ENCODE peak calls at places on chromosomes 7 and 10, in four cellular contexts. J is lung, D is thyroid gland, X is fibroblast of lung. A is an unnamed sample.

GRCh38 chr10:69948261-69948660 is 104.4 kb upstream of the MACROH2A2 start:
- DNase-seq in J (no peak), D (peak), X (no peak), A (no peak)

GRCh38 chr7:68133045-68133444 is 1136.4 kb downstream of the TYW1 start:
- DNase-seq in J (no peak), D (no peak), X (no peak), A (no peak)

GRCh38 chr10:124999433-125000365 is 57.8 kb downstream of the ZRANB1 start:
- DNase-seq in J (no peak), D (no peak), X (peak), A (no peak)

GRCh38 chr7:120864146-120864920 is 6.4 kb upstream of the TSPAN12 start:
- DNase-seq in J (no peak), D (no peak), X (no peak), A (no peak)

GRCh38 chr7:50679218-50680007 is 103.3 kb downstream of the GRB10 start:
- DNase-seq in J (no peak), D (no peak), X (peak), A (no peak)

GRCh38 chr7:55489552-55489951 is 82.8 kb downstream of the VOPP1 start:
- DNase-seq in J (no peak), D (no peak), X (no peak), A (no peak)

GRCh38 chr10:18610517-18610916 is 40.9 kb downstream of the NSUN6 start:
- DNase-seq in J (no peak), D (peak), X (peak), A (no peak)

GRCh38 chr7:4739528-4739992 is 35.9 kb upstream of the AP5Z1 start:
- DNase-seq in J (peak), D (peak), X (peak), A (peak)

GRCh38 chr10:50604823-50605222 is 18.9 kb downstream of the SGMS1 start:
- DNase-seq in J (no peak), D (no peak), X (peak), A (peak)

GRCh38 chr10:44977287-44978212 is 1.1 kb downstream of the DEPP1 start:
- DNase-seq in J (no peak), D (no peak), X (no peak), A (no peak)

GRCh38 chr10:44974628-44975431 is 3.8 kb downstream of the DEPP1 start:
- DNase-seq in J (peak), D (peak), X (peak), A (peak)

GRCh38 chr10:44974082-44974627 is 4.5 kb downstream of the DEPP1 start:
- DNase-seq in J (no peak), D (no peak), X (no peak), A (no peak)

GRCh38 chr10:44976352-44977198 is 2.0 kb downstream of the DEPP1 start:
- DNase-seq in J (no peak), D (no peak), X (no peak), A (no peak)

DNA sequence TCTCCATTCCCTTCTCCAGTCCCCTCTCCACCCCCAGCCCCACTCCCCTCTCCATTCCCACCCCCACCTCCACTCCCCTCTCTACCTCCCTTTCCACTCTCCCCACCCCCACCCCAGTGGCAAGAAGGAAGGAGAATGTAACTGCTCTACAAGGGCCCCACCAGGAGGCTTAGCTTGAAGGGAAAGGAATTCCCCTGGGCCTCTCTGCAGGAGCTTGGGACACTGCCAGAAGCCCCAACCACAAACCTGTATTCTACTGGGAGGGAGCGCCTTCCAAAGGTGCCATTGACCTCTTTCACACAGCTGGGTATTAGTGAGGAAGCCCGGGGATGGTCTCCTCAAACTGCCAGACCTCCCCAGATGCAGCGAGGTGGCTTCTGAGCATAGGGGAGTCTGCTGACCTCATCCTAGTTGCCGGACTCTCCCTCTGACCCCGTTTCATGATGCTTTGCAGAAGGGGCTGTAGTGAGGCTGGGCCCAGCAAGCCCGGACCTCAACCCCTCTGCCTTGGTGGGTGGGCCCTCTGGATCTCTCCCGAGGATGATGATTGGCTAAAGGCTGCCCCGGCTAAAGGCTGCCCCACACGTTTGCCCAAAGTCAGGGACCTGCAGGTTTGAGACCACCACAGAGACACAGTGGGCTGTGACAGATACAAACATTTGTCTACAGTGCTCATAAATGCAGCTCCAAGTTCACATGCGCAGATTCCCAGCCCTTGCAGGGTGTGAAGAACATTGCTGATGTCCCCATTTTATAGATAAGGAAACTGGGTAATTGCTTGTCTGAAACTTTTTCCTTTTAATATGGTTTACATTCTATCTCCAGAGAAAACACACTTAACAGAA is 2.9 kb downstream of the DEPP1 start:
- DNase-seq in J (no peak), D (peak), X (peak), A (no peak)
- H3K4me3 ChIP-seq in J (peak), D (no peak), X (peak), A (no peak)

DNA sequence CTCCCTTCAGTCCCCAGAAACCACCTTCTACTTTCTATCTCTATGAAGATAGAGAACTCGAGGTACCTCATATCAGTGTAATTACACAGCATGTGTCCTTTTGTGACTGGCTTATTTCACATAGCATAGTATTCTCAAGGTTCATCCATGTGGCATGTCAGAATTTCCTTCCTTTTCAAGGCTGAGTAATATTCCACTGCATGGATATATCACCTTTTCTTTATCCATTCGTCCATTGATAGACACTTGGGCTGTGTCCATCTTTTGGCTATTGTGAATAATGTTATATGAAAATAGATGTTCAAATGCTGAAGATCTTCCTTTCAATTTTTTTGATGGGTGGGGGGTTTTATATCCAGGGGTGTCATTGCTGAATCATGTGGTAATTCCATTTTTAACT is 91.8 kb upstream of the CCNY start:
- DNase-seq in J (no peak), D (no peak), X (no peak), A (no peak)
- H3K27ac ChIP-seq in J (no peak), D (no peak), X (no peak), A (no peak)

DNA sequence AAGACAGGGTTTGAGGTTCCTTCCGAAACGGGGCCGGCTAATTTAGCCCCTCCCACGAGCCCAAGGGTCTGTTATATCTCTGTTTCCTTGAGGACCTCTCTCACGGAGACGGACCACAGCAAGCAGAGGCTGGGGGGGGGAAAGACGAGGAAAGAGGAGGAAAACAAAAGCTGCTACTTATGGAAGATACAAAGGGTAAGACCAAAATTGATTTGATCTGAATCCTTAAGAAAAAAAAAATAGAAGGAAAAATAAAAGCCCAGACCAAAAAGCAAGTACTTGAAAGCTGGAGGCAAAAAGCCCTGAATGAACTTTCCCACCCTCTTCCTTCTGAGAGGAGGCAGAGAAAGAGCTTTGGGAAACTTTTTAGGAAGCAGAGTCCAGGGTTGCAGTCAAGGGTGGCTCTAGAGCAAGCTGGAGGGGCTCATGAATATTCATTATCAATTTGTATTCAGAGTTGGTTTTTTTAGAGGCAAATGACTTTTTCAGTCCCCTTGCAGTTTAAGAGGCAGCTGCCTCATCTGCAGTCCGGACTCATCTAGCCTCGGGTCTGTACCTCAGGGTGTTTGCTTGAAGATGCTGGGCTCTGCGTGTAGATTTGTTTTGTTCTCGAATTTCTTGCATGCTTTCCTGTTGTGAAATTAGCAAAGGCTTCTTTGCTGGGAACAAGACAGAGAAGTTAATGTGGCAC is at the start of gene ENTPD1:
- DNase-seq in J (no peak), D (peak), X (peak), A (no peak)
- H3K4me3 ChIP-seq in J (peak), D (no peak), X (peak), A (no peak)

DNA sequence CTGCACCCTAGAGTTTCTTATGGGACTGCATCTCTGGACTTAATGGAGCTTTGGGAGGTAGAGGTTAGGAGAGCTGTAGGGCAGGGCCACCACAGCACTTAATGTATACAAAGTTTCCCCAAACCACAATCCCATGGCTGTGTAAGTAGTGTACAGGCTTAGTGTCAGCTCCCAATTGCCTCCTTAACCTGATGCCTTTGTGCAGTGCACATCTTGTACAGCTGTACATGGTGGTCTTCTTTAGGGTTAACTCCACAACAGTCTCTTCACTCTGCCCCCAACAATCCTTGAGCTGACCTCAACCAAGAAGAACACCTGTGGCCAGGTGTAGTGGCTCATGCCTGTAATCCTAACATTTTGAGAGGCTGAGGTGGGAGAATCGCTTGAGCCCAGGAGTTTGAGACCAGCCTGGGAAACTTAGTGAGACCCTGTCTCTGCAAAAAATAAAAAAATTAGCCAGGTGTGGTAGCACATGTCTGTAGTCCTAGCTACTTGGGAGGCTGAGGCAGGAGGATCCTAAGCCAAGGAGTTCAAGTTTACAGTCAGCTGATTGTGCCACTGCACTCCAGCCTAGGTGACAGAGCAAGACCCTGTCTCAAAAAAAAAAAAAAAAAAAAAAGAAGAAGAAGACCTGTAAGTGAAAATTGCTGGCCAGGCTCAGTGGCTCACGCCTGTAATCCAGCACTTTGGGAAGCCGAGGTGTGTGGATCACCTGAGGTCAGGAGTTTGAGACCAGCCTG is 6.8 kb downstream of the PLAU start:
- DNase-seq in J (no peak), D (no peak), X (no peak), A (no peak)
- H3K27ac ChIP-seq in J (no peak), D (no peak), X (no peak), A (no peak)

DNA sequence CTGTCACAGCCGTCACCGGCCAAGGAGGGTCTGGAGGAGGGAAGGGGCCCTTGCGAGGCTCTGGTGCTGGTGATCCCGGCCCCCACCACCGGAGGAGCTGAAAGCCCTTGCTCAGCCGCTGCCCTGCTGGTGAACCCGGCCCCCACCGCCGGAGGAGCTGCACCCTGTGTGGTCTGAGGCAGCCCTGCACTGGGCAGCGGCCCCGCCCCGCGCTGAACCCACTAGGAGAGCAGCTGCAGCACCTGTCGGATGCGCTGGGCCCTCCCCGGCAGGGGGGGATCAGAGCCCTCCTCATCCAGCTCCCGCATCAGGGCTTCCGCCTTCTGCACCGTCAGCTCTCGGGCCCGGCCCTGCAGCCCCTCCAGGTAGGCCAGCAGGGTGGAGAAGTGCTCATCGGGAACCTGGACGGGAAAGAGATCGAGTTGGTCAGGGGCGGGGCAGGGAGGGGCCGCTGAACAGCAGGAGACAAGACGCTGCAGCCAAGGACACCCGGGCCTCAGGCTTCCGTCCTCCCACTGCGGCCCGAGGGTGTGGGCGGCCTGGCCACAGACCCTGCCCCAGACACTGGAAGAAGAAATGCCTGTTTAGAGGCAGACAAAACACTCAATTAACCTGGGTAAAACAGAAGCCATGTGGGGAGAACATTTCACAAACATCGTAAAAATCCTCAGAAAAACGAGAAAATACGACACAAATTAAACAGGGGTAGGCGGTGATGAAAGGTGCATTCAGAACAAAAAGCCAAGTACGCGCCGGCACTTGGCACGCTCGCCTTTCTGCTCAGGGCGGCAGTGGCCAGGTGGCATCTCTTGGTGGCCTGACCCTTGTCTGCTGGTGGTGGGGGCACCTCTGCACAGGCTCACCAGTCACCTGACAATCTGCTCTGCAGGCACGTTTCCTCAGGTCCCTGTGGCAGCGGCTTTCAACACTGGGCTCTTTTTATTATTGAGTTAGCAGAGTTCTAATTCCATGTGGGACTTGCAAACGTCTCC is 14.7 kb downstream of the CYP2W1 start:
- DNase-seq in J (no peak), D (no peak), X (no peak), A (no peak)
- H3K4me3 ChIP-seq in J (no peak), D (no peak), X (no peak), A (no peak)

GRCh38 chr10:117710181-117710798 is 167.7 kb downstream of the EMX2 start:
- DNase-seq in J (no peak), D (no peak), X (no peak), A (no peak)
- H3K27ac ChIP-seq in J (no peak), D (no peak), X (no peak), A (no peak)

A was measured in CD4-positive, alpha-beta memory T cell.